ENCODE peak calls at places on chromosomes 2 and 18, in four cellular contexts. T, I, G and Z are unnamed samples.

GRCh38 chr18:12990662-12990976 is 543 bp upstream of the CEP192 start:
- DNase-seq in T (no peak), I (no peak), G (peak; percentile 7), Z (no peak)

GRCh38 chr2:6960659-6961058 is 43.4 kb downstream of the RNF144A start:
- DNase-seq in I (no peak), G (no peak), T (no peak), Z (peak; percentile 68)

GRCh38 chr2:16251511-16252205 is 311.3 kb downstream of the MYCN start:
- DNase-seq in G (no peak), T (no peak), I (no peak), Z (no peak)

GRCh38 chr18:58528011-58528367 is 100.9 kb downstream of the ALPK2 start:
- DNase-seq in I (no peak), G (no peak), T (no peak), Z (peak; percentile 16)

GRCh38 chr18:67509711-67510110 is 6.8 kb downstream of the DSEL start:
- DNase-seq in G (no peak), I (no peak), T (no peak), Z (peak; percentile 72)

GRCh38 chr2:60977562-60977895 is 40.0 kb upstream of the PEX13 start:
- DNase-seq in G (no peak), T (no peak), I (no peak), Z (no peak)

GRCh38 chr18:8730080-8730827 is 24.9 kb downstream of the MTCL1 start:
- DNase-seq in I (no peak), T (peak; percentile 86), G (peak; percentile 75), Z (no peak)

GRCh38 chr18:76754381-76754780 is 68.0 kb upstream of the ZNF236 start:
- DNase-seq in G (no peak), T (no peak), I (no peak), Z (no peak)